ENCODE peak calls at places on chromosome 16, in seven cellular contexts. X is HepG2, A is K562, U is GM12878, E is H1, K is HCT116, V is SK-N-SH. O is an unnamed sample.

GRCh38 chr16:12523002-12523401 is 280.7 kb downstream of the CPPED1 start:
- DNase-seq in V (no peak), U (no peak), E (no peak), K (no peak), X (no peak), A (no peak), O (no peak)

GRCh38 chr16:56513972-56514371 is 5.9 kb downstream of the BBS2 start:
- DNase-seq in E (no peak), A (peak; percentile 69), X (peak; percentile 80), U (peak; percentile 4), K (peak; percentile 72), V (peak; percentile 37), O (peak; percentile 64)

GRCh38 chr16:27383511-27384243 is 18.3 kb upstream of the IL21R start:
- DNase-seq in E (no peak), X (no peak), V (no peak), U (no peak), K (no peak), A (no peak), O (no peak)

GRCh38 chr16:84768798-84769177 is 51.0 kb upstream of the CRISPLD2 start:
- DNase-seq in K (no peak), X (no peak), E (no peak), V (peak; percentile 67), U (no peak), A (no peak), O (no peak)

GRCh38 chr16:31202402-31203385 is at the start of gene PYCARD:
- DNase-seq in E (peak; percentile 79), U (no peak), A (peak; percentile 41), K (no peak), X (no peak), V (peak; percentile 60), O (no peak)

GRCh38 chr16:50938923-50939322 is 197.0 kb downstream of the CYLD start:
- DNase-seq in X (peak; percentile 10), A (no peak), V (no peak), U (no peak), E (no peak), K (no peak), O (no peak)

GRCh38 chr16:88773812-88774291 is 11.2 kb downstream of the PIEZO1 start:
- DNase-seq in E (no peak), X (no peak), U (no peak), K (no peak), A (peak; percentile 100), V (no peak), O (no peak)

GRCh38 chr16:46817961-46818360 is 13.0 kb downstream of the C16orf87 start:
- DNase-seq in A (peak; percentile 45), X (no peak), V (no peak), E (no peak), U (no peak), K (no peak), O (no peak)

GRCh38 chr16:88428616-88429386 is 24.3 kb upstream of the ZFPM1 start:
- DNase-seq in V (no peak), E (no peak), K (no peak), U (no peak), X (no peak), A (no peak), O (no peak)

GRCh38 chr16:49951568-49952195 is 73.3 kb upstream of the CNEP1R1 start:
- DNase-seq in A (no peak), V (no peak), K (no peak), U (no peak), E (no peak), X (no peak), O (no peak)

GRCh38 chr16:31496670-31497069 is 11.5 kb downstream of the RUSF1 start:
- DNase-seq in E (no peak), U (no peak), V (no peak), X (no peak), K (no peak), A (no peak), O (no peak)

GRCh38 chr16:69935740-69936139 is 15.4 kb upstream of the CLEC18A start:
- DNase-seq in V (no peak), A (no peak), K (no peak), E (no peak), X (no peak), U (no peak), O (no peak)

GRCh38 chr16:23510154-23510914 is at the start of gene GGA2:
- DNase-seq in V (peak; percentile 95), A (peak; percentile 91), K (peak; percentile 47), X (peak; percentile 79), E (peak; percentile 87), U (no peak), O (peak; percentile 84)

GRCh38 chr16:23509441-23509754 is 896 bp downstream of the GGA2 start:
- DNase-seq in K (no peak), V (no peak), A (no peak), U (no peak), X (no peak), E (no peak), O (no peak)

GRCh38 chr16:23506606-23506994 is 3.7 kb downstream of the GGA2 start:
- DNase-seq in E (no peak), U (no peak), K (no peak), X (no peak), A (no peak), V (no peak), O (no peak)

GRCh38 chr16:23509763-23510153 is 536 bp downstream of the GGA2 start:
- DNase-seq in X (no peak), E (peak; percentile 54), V (no peak), U (no peak), A (peak; percentile 65), K (no peak), O (no peak)

GRCh38 chr16:23508589-23509440 is 1.5 kb downstream of the GGA2 start:
- DNase-seq in V (no peak), A (peak; percentile 60), E (peak; percentile 54), X (no peak), U (no peak), K (no peak), O (peak; percentile 16)
- TF ChIP-seq JUND in V (no peak), A (no peak), E (no peak), X (no peak), U (no peak), K (no peak), O (no peak)

GRCh38 chr16:57735755-57736418 is at the start of gene KATNB1:
- DNase-seq in X (no peak), V (no peak), E (no peak), A (no peak), U (no peak), K (no peak), O (no peak)

GRCh38 chr16:57734925-57735754 is 430 bp upstream of the KATNB1 start:
- DNase-seq in X (peak; percentile 100), U (peak; percentile 99), K (peak; percentile 100), V (peak; percentile 98), A (peak; percentile 100), E (peak; percentile 98), O (peak; percentile 95)

GRCh38 chr16:57734308-57734924 is 1.2 kb upstream of the KATNB1 start:
- DNase-seq in U (no peak), X (no peak), A (peak; percentile 39), V (no peak), E (no peak), K (no peak), O (no peak)

GRCh38 chr16:57738844-57739243 is 3.3 kb downstream of the KATNB1 start:
- DNase-seq in V (no peak), A (no peak), X (no peak), U (no peak), K (no peak), E (no peak), O (no peak)

DNA sequence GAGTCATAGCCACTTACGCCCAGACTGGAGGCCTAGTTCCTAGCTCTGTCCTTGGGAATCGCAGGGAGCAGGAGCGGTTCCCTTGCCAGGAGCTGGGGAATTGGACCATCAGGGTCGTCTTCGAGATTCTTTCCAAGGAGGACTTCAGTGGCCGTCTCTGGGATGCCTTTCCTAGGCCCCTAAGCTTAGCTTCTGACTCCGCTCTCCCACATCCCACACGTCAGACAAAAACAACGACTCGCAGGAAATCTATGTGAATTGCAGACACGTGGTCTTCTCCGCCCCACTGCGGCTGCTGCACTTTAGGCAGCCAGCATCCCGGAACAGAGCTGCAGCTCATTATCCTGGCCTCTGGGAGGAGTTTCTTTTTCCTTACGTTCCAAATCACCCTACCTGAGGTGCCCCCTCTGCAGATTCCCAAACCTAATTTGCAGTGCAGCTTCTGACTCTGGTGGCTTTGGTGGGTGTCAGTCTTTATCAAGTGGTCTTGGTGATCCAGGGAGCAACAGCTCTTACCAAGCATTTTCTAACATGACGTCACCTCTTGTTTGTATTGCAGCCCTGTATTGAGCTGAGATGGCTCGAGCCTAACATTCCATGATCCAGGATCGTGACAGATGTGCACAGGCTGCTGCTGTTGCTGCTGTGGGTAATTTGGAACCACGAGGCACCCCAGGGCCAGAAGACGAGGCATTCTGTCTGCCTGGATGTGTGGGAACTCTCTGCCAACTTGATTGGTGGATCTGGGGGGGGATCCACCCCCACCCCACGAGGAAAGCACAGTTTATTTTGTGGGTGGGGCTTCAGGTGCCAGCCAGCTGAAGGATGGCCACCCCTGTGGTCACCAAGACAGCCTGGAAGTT is 1.1 kb downstream of the KATNB1 start:
- DNase-seq in K (no peak), E (no peak), U (no peak), A (peak; percentile 75), X (peak; percentile 86), V (peak; percentile 62), O (no peak)
- TF ChIP-seq JUND in K (no peak), E (no peak), U (no peak), A (peak; percentile 94), X (peak; percentile 86), V (no peak), O (no peak)

GRCh38 chr16:1929105-1929504 is 10.9 kb upstream of the HS3ST6 start:
- DNase-seq in U (no peak), A (peak; percentile 61), X (no peak), V (peak; percentile 87), K (no peak), E (no peak), O (peak; percentile 22)
- TF ChIP-seq JUND in U (no peak), A (no peak), X (no peak), V (no peak), K (no peak), E (no peak), O (no peak)

DNA sequence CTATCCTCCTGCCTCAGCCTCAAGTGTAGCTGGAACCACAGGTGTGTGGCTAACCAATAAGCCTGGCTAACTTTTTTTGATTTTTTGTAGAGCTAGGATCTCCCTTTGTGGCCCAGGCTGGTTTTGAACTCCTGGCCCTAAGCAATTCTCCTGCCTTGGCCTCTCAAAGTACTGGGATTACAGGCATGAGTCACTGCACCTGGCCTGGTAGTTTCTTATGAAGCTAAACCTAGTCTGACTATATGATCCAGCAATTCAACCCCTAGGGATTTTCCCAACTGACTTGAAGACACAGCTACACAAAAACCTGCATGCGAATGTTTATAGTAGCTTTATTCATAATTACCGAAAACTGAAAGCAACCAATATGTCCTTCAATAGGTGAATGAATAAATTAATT is 176.2 kb upstream of the IRX3 start:
- DNase-seq in V (no peak), U (no peak), K (no peak), X (no peak), A (no peak), E (no peak), O (no peak)
- TF ChIP-seq JUND in V (no peak), U (no peak), K (no peak), X (no peak), A (no peak), E (no peak), O (no peak)